ENCODE peak calls at places on chromosomes 2 and 18, in eight cellular contexts. T is spleen, U is GM06990, V is HFF-Myc, N is foreskin fibroblast, K is Peyer's patch, S is neural progenitor cell, G is brain microvascular endothelial cell. J is an unnamed sample.
A peak's percentile ranks its signal among the peaks of the same experiment; 100 is the strongest.

GRCh38 chr18:44743626-44744025 is 62.9 kb downstream of the SETBP1 start:
- DNase-seq in U (no peak), V (no peak), K (no peak), G (no peak), N (no peak), T (no peak), S (peak; percentile 21), J (no peak)

GRCh38 chr2:34836361-34836760 is 1237.3 kb upstream of the FAM98A start:
- DNase-seq in V (no peak), T (no peak), K (no peak), G (no peak), S (no peak), U (no peak), N (no peak), J (no peak)

GRCh38 chr2:151063271-151063670 is 198.4 kb downstream of the RBM43 start:
- DNase-seq in V (no peak), N (peak; percentile 47), S (no peak), U (no peak), K (no peak), G (peak; percentile 66), T (no peak), J (peak; percentile 62)

GRCh38 chr2:176364578-176364977 is 95.3 kb downstream of the MTX2 start:
- DNase-seq in K (no peak), T (no peak), U (no peak), V (no peak), G (no peak), S (no peak), N (no peak), J (no peak)

GRCh38 chr2:95158891-95159619 is 593 bp downstream of the ZNF514 start:
- DNase-seq in K (peak; percentile 34), V (no peak), N (peak; percentile 31), S (peak; percentile 70), T (peak; percentile 88), G (peak; percentile 20), U (peak; percentile 61), J (no peak)

GRCh38 chr2:227377461-227378351 is 1.4 kb downstream of the TM4SF20 start:
- DNase-seq in S (no peak), U (no peak), G (no peak), V (no peak), T (no peak), N (no peak), K (no peak), J (no peak)

GRCh38 chr2:240852671-240853314 is 15.8 kb upstream of the AGXT start:
- DNase-seq in N (no peak), U (no peak), V (no peak), G (no peak), S (no peak), K (no peak), T (peak; percentile 73), J (no peak)

GRCh38 chr2:187003038-187003543 is 154.1 kb upstream of the ZSWIM2 start:
- DNase-seq in S (no peak), T (no peak), G (no peak), U (no peak), N (no peak), K (no peak), V (no peak), J (no peak)

GRCh38 chr2:232307854-232308253 is 70.7 kb upstream of the ALPP start:
- DNase-seq in G (no peak), S (no peak), N (no peak), V (no peak), T (no peak), U (no peak), K (no peak), J (no peak)

GRCh38 chr2:29374823-29375222 is 259.6 kb downstream of the CLIP4 start:
- DNase-seq in G (no peak), U (no peak), S (no peak), V (no peak), N (no peak), K (no peak), T (no peak), J (no peak)

GRCh38 chr18:23682472-23682871 is 6.8 kb upstream of the LAMA3 start:
- DNase-seq in S (no peak), V (no peak), U (peak; percentile 51), T (no peak), K (no peak), N (no peak), G (no peak), J (no peak)

GRCh38 chr2:165443524-165443923 is 26.0 kb upstream of the CSRNP3 start:
- DNase-seq in G (no peak), S (no peak), N (no peak), V (no peak), K (no peak), T (no peak), U (no peak), J (no peak)

GRCh38 chr2:189580662-189581353 is at the start of gene SLC40A1:
- DNase-seq in N (peak; percentile 34), U (peak; percentile 38), T (peak; percentile 94), V (no peak), K (peak; percentile 47), G (peak; percentile 14), S (peak; percentile 81), J (no peak)

GRCh38 chr2:202035941-202036372 is 2.3 kb downstream of the FZD7 start:
- DNase-seq in G (no peak), T (peak; percentile 77), N (no peak), U (no peak), V (no peak), S (peak; percentile 60), K (no peak), J (no peak)

GRCh38 chr2:191302459-191303155 is 57.4 kb downstream of the MYO1B start:
- DNase-seq in K (peak; percentile 17), S (peak; percentile 17), V (no peak), T (no peak), N (no peak), G (peak; percentile 35), U (peak; percentile 3), J (no peak)

GRCh38 chr2:189580267-189580661 is 322 bp downstream of the SLC40A1 start:
- DNase-seq in T (peak; percentile 85), K (peak; percentile 17), V (no peak), S (peak; percentile 45), N (peak; percentile 10), U (no peak), G (no peak), J (no peak)

GRCh38 chr2:26982102-26982742 is 11.8 kb downstream of the MAPRE3 start:
- DNase-seq in S (peak; percentile 51), T (no peak), U (no peak), N (no peak), G (peak; percentile 22), V (peak; percentile 12), K (peak; percentile 23), J (no peak)

GRCh38 chr18:9952633-9953416 is 39.0 kb downstream of the VAPA start:
- DNase-seq in G (peak; percentile 51), K (no peak), T (no peak), U (no peak), S (no peak), N (peak; percentile 49), V (no peak), J (no peak)

GRCh38 chr2:113198790-113199612 is 25.2 kb downstream of the PSD4 start:
- DNase-seq in V (no peak), T (peak; percentile 96), K (peak; percentile 65), N (peak; percentile 78), G (peak; percentile 43), U (peak; percentile 87), S (peak; percentile 87), J (no peak)

GRCh38 chr2:165909466-165909865 is 44.1 kb downstream of the TTC21B start:
- DNase-seq in V (no peak), S (no peak), K (no peak), G (no peak), N (no peak), T (no peak), U (no peak), J (no peak)

GRCh38 chr2:107721178-107721577 is 105.5 kb upstream of the RGPD4 start:
- DNase-seq in N (no peak), U (no peak), G (no peak), V (no peak), K (no peak), T (no peak), S (no peak), J (no peak)

DNA sequence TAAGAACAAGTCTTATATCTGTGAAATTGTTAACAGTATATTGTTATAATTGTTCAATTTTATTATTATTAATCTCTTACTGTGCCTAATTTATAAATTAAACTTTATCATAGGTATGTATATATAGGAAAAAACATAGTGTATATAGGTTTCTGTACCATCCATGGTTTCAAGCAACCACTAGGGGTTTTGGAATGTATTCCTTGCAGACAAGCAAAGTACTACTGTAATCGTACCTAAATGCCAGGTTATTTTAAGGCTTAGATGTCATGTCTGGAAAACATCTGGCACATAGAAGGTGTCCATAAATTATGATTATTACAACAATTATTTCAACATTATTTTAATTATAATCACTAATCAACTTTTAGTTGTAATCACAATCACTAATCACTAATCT is 8.4 kb downstream of the ITSN2 start:
- DNase-seq in S (no peak), N (no peak), T (no peak), U (no peak), V (no peak), K (no peak), G (no peak), J (no peak)
- TF ChIP-seq CTCF in S (peak; percentile 23), N (no peak), T (no peak), U (no peak), V (no peak), K (no peak), G (peak; percentile 14), J (no peak)

DNA sequence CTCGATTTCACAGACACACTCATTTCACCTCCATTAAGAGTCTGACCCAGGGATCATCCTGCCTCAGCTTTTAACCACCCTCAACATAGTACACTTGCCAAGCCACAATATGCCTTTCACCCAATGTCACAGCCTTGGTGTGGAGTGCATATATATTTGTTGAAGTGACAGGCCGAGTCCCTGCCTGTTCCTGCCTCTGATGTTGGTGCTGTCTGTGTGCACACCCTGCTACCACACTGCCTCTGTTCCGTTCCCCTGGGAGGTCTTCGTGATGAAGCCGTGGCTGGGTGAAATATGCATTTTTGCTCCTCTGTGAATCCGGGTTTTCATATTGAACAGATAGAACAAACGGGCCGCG is 90.3 kb downstream of the RNF144A start:
- DNase-seq in N (no peak), G (no peak), S (no peak), V (no peak), U (no peak), T (no peak), K (no peak), J (no peak)
- H3K4me3 ChIP-seq in N (no peak overlapping the region), G (no peak overlapping the region), S (no peak overlapping the region), V (no peak overlapping the region), U (no peak overlapping the region), T (no peak overlapping the region), K (no peak overlapping the region), J (no peak overlapping the region)

DNA sequence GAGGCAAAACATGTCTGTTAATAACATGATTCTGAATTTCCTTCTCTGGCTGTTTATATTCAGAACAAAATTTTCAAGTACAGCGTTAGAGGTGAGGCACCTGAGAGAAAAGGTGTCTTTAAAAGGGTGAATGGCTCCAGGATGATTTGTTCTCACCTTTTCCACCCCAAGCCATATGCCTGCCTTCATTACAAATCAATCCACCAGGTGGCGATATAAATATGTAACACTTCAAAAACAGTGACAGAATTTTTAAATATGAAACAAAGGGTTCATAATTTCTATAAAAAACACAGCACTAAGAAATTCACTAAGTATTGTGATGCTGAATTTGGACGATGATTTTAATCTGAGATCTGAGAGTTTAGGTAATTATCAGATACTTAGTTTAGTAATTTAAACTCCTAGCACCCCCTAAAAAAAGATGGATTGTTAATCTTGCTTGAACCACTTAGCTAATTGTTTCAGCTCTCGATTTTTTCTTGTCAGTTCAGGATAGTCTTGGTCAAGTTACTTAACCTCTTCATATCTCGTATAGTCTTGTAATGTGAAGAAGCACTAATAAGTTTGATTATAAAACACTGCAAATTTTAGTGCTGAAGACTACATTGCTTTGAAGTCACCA is 528.8 kb downstream of the CPS1 start:
- DNase-seq in S (peak; percentile 57), T (no peak), G (peak; percentile 22), U (no peak), K (no peak), V (no peak), N (no peak), J (no peak)
- TF ChIP-seq CTCF in S (peak; percentile 83), T (no peak), G (peak; percentile 59), U (peak; percentile 49), K (peak; percentile 63), V (peak; percentile 21), N (peak; percentile 18), J (peak; percentile 42)

GRCh38 chr2:199581504-199581903 is 123.8 kb upstream of the SATB2 start:
- DNase-seq in T (no peak), N (no peak), G (no peak), S (no peak), U (no peak), K (no peak), V (no peak), J (no peak)
- H3K4me3 ChIP-seq in T (peak overlapping the region; percentile 8), N (peak overlapping the region; percentile 28), G (peak overlapping the region; percentile 53), S (peak overlapping the region; percentile 43), U (no peak overlapping the region), K (no peak overlapping the region), V (no peak overlapping the region), J (peak overlapping the region; percentile 33)

J was measured in AG09309.